ENCODE peak calls at places on chromosomes 2 and 18, in five cellular contexts. One of them, this sample, is unnamed.

GRCh38 chr2:167190053-167190452 is 301.8 kb downstream of the XIRP2 start:
- DNase-seq in PC-9: no peak
- DNase-seq in brain microvascular endothelial cell: peak; percentile 46
- DNase-seq in CD4-positive, CD25-positive, alpha-beta regulatory T cell: no peak
- DNase-seq in heart right ventricle: peak; percentile 63
- DNase-seq in this sample: peak; percentile 92

GRCh38 chr2:78408795-78409118 is 616.7 kb upstream of the REG3G start:
- DNase-seq in PC-9: no peak
- DNase-seq in brain microvascular endothelial cell: no peak
- DNase-seq in CD4-positive, CD25-positive, alpha-beta regulatory T cell: no peak
- DNase-seq in heart right ventricle: no peak
- DNase-seq in this sample: no peak

GRCh38 chr18:58367425-58368140 is 261.3 kb downstream of the ALPK2 start:
- DNase-seq in PC-9: no peak
- DNase-seq in brain microvascular endothelial cell: no peak
- DNase-seq in CD4-positive, CD25-positive, alpha-beta regulatory T cell: no peak
- DNase-seq in heart right ventricle: no peak
- DNase-seq in this sample: no peak

GRCh38 chr18:68102117-68102516 is 585.6 kb upstream of the DSEL start:
- DNase-seq in PC-9: no peak
- DNase-seq in brain microvascular endothelial cell: no peak
- DNase-seq in CD4-positive, CD25-positive, alpha-beta regulatory T cell: no peak
- DNase-seq in heart right ventricle: no peak
- DNase-seq in this sample: no peak

GRCh38 chr2:127810156-127810636 is 775 bp downstream of the WDR33 start:
- DNase-seq in PC-9: peak; percentile 34
- DNase-seq in brain microvascular endothelial cell: peak; percentile 7
- DNase-seq in CD4-positive, CD25-positive, alpha-beta regulatory T cell: no peak
- DNase-seq in heart right ventricle: peak; percentile 11
- DNase-seq in this sample: no peak

GRCh38 chr2:229701716-229702115 is 12.6 kb downstream of the DNER start:
- DNase-seq in PC-9: no peak
- DNase-seq in brain microvascular endothelial cell: no peak
- DNase-seq in CD4-positive, CD25-positive, alpha-beta regulatory T cell: no peak
- DNase-seq in heart right ventricle: no peak
- DNase-seq in this sample: no peak

GRCh38 chr2:162297925-162298552 is 20.4 kb downstream of the IFIH1 start:
- DNase-seq in PC-9: peak; percentile 37
- DNase-seq in brain microvascular endothelial cell: peak; percentile 87
- DNase-seq in CD4-positive, CD25-positive, alpha-beta regulatory T cell: peak; percentile 81
- DNase-seq in heart right ventricle: peak; percentile 83
- DNase-seq in this sample: peak; percentile 28

GRCh38 chr2:147515213-147515612 is 329.6 kb upstream of the ACVR2A start:
- DNase-seq in PC-9: no peak
- DNase-seq in brain microvascular endothelial cell: no peak
- DNase-seq in CD4-positive, CD25-positive, alpha-beta regulatory T cell: no peak
- DNase-seq in heart right ventricle: no peak
- DNase-seq in this sample: no peak

GRCh38 chr2:235300368-235301201 is 193.3 kb upstream of the AGAP1 start:
- DNase-seq in PC-9: peak; percentile 64
- DNase-seq in brain microvascular endothelial cell: peak; percentile 53
- DNase-seq in CD4-positive, CD25-positive, alpha-beta regulatory T cell: no peak
- DNase-seq in heart right ventricle: no peak
- DNase-seq in this sample: peak; percentile 76

GRCh38 chr2:181158453-181158852 is 178.0 kb downstream of the UBE2E3 start:
- DNase-seq in PC-9: no peak
- DNase-seq in brain microvascular endothelial cell: no peak
- DNase-seq in CD4-positive, CD25-positive, alpha-beta regulatory T cell: no peak
- DNase-seq in heart right ventricle: no peak
- DNase-seq in this sample: no peak

GRCh38 chr2:160076935-160077334 is 14.5 kb upstream of the PLA2R1 start:
- DNase-seq in PC-9: no peak
- DNase-seq in brain microvascular endothelial cell: no peak
- DNase-seq in CD4-positive, CD25-positive, alpha-beta regulatory T cell: no peak
- DNase-seq in heart right ventricle: no peak
- DNase-seq in this sample: no peak

GRCh38 chr18:76951600-76952247 is 129.4 kb downstream of the ZNF236 start:
- DNase-seq in PC-9: no peak
- DNase-seq in brain microvascular endothelial cell: no peak
- DNase-seq in CD4-positive, CD25-positive, alpha-beta regulatory T cell: no peak
- DNase-seq in heart right ventricle: no peak
- DNase-seq in this sample: no peak

GRCh38 chr2:236833501-236834186 is 252.0 kb upstream of the COPS8 start:
- DNase-seq in PC-9: peak; percentile 62
- DNase-seq in brain microvascular endothelial cell: peak; percentile 24
- DNase-seq in CD4-positive, CD25-positive, alpha-beta regulatory T cell: no peak
- DNase-seq in heart right ventricle: no peak
- DNase-seq in this sample: no peak

GRCh38 chr2:138665932-138666331 is 114.3 kb downstream of the NXPH2 start:
- DNase-seq in PC-9: no peak
- DNase-seq in brain microvascular endothelial cell: no peak
- DNase-seq in CD4-positive, CD25-positive, alpha-beta regulatory T cell: no peak
- DNase-seq in heart right ventricle: no peak
- DNase-seq in this sample: no peak

GRCh38 chr2:101802329-101802728 is 104.8 kb downstream of the MAP4K4 start:
- DNase-seq in PC-9: peak; percentile 45
- DNase-seq in brain microvascular endothelial cell: no peak
- DNase-seq in CD4-positive, CD25-positive, alpha-beta regulatory T cell: no peak
- DNase-seq in heart right ventricle: no peak
- DNase-seq in this sample: no peak

GRCh38 chr2:162556996-162557395 is 213.1 kb downstream of the GCA start:
- DNase-seq in PC-9: no peak
- DNase-seq in brain microvascular endothelial cell: no peak
- DNase-seq in CD4-positive, CD25-positive, alpha-beta regulatory T cell: no peak
- DNase-seq in heart right ventricle: no peak
- DNase-seq in this sample: no peak

GRCh38 chr2:11678306-11678960 is 8.4 kb upstream of the NTSR2 start:
- DNase-seq in PC-9: no peak
- DNase-seq in brain microvascular endothelial cell: no peak
- DNase-seq in CD4-positive, CD25-positive, alpha-beta regulatory T cell: no peak
- DNase-seq in heart right ventricle: no peak
- DNase-seq in this sample: no peak

GRCh38 chr2:70974592-70974991 is 3.8 kb upstream of the ANKRD53 start:
- DNase-seq in PC-9: no peak
- DNase-seq in brain microvascular endothelial cell: no peak
- DNase-seq in CD4-positive, CD25-positive, alpha-beta regulatory T cell: no peak
- DNase-seq in heart right ventricle: no peak
- DNase-seq in this sample: no peak

GRCh38 chr18:13051950-13052349 is 60.8 kb downstream of the CEP192 start:
- DNase-seq in PC-9: no peak
- DNase-seq in brain microvascular endothelial cell: no peak
- DNase-seq in CD4-positive, CD25-positive, alpha-beta regulatory T cell: peak; percentile 67
- DNase-seq in heart right ventricle: no peak
- DNase-seq in this sample: no peak

GRCh38 chr2:151637284-151637781 is 96.9 kb downstream of the NEB start:
- DNase-seq in PC-9: no peak
- DNase-seq in brain microvascular endothelial cell: no peak
- DNase-seq in CD4-positive, CD25-positive, alpha-beta regulatory T cell: peak; percentile 96
- DNase-seq in heart right ventricle: no peak
- DNase-seq in this sample: no peak

GRCh38 chr2:191114403-191114886 is 36.3 kb downstream of the STAT4 start:
- DNase-seq in PC-9: no peak
- DNase-seq in brain microvascular endothelial cell: peak; percentile 14
- DNase-seq in CD4-positive, CD25-positive, alpha-beta regulatory T cell: peak; percentile 79
- DNase-seq in heart right ventricle: no peak
- DNase-seq in this sample: no peak
- H3K4me3 ChIP-seq in PC-9: no peak overlapping the region
- H3K4me3 ChIP-seq in brain microvascular endothelial cell: no peak overlapping the region
- H3K4me3 ChIP-seq in CD4-positive, CD25-positive, alpha-beta regulatory T cell: peak overlapping the region; percentile 61
- H3K4me3 ChIP-seq in heart right ventricle: no peak overlapping the region
- H3K4me3 ChIP-seq in this sample: no peak overlapping the region

GRCh38 chr2:62938126-62938525 is 112.5 kb upstream of the OTX1 start:
- DNase-seq in PC-9: no peak
- DNase-seq in brain microvascular endothelial cell: no peak
- DNase-seq in CD4-positive, CD25-positive, alpha-beta regulatory T cell: no peak
- DNase-seq in heart right ventricle: no peak
- DNase-seq in this sample: no peak

GRCh38 chr2:62941413-62941812 is 109.2 kb upstream of the OTX1 start:
- DNase-seq in PC-9: no peak
- DNase-seq in brain microvascular endothelial cell: no peak
- DNase-seq in CD4-positive, CD25-positive, alpha-beta regulatory T cell: no peak
- DNase-seq in heart right ventricle: no peak
- DNase-seq in this sample: no peak

GRCh38 chr2:62939735-62940491 is 110.7 kb upstream of the OTX1 start:
- DNase-seq in PC-9: no peak
- DNase-seq in brain microvascular endothelial cell: peak; percentile 87
- DNase-seq in CD4-positive, CD25-positive, alpha-beta regulatory T cell: no peak
- DNase-seq in heart right ventricle: no peak
- DNase-seq in this sample: peak; percentile 53

GRCh38 chr2:62944362-62944761 is 106.3 kb upstream of the OTX1 start:
- DNase-seq in PC-9: no peak
- DNase-seq in brain microvascular endothelial cell: no peak
- DNase-seq in CD4-positive, CD25-positive, alpha-beta regulatory T cell: no peak
- DNase-seq in heart right ventricle: no peak
- DNase-seq in this sample: no peak

GRCh38 chr2:62940697-62941096 is 109.9 kb upstream of the OTX1 start:
- DNase-seq in PC-9: no peak
- DNase-seq in brain microvascular endothelial cell: no peak
- DNase-seq in CD4-positive, CD25-positive, alpha-beta regulatory T cell: no peak
- DNase-seq in heart right ventricle: no peak
- DNase-seq in this sample: no peak
- H3K4me3 ChIP-seq in PC-9: no peak overlapping the region
- H3K4me3 ChIP-seq in brain microvascular endothelial cell: no peak overlapping the region
- H3K4me3 ChIP-seq in CD4-positive, CD25-positive, alpha-beta regulatory T cell: no peak overlapping the region
- H3K4me3 ChIP-seq in heart right ventricle: no peak overlapping the region
- H3K4me3 ChIP-seq in this sample: no peak overlapping the region

GRCh38 chr2:54579061-54579681 is 123.0 kb downstream of the SPTBN1 start:
- DNase-seq in PC-9: no peak
- DNase-seq in brain microvascular endothelial cell: no peak
- DNase-seq in CD4-positive, CD25-positive, alpha-beta regulatory T cell: no peak
- DNase-seq in heart right ventricle: no peak
- DNase-seq in this sample: no peak
- H3K4me3 ChIP-seq in PC-9: no peak overlapping the region
- H3K4me3 ChIP-seq in brain microvascular endothelial cell: no peak overlapping the region
- H3K4me3 ChIP-seq in CD4-positive, CD25-positive, alpha-beta regulatory T cell: peak overlapping the region; percentile 75
- H3K4me3 ChIP-seq in heart right ventricle: no peak overlapping the region
- H3K4me3 ChIP-seq in this sample: no peak overlapping the region

GRCh38 chr2:136008205-136008865 is 22.9 kb upstream of the DARS1 start:
- DNase-seq in PC-9: no peak
- DNase-seq in brain microvascular endothelial cell: no peak
- DNase-seq in CD4-positive, CD25-positive, alpha-beta regulatory T cell: peak; percentile 94
- DNase-seq in heart right ventricle: peak; percentile 29
- DNase-seq in this sample: no peak
- H3K4me3 ChIP-seq in PC-9: no peak overlapping the region
- H3K4me3 ChIP-seq in brain microvascular endothelial cell: no peak overlapping the region
- H3K4me3 ChIP-seq in CD4-positive, CD25-positive, alpha-beta regulatory T cell: no peak overlapping the region
- H3K4me3 ChIP-seq in heart right ventricle: no peak overlapping the region
- H3K4me3 ChIP-seq in this sample: no peak overlapping the region

DNA sequence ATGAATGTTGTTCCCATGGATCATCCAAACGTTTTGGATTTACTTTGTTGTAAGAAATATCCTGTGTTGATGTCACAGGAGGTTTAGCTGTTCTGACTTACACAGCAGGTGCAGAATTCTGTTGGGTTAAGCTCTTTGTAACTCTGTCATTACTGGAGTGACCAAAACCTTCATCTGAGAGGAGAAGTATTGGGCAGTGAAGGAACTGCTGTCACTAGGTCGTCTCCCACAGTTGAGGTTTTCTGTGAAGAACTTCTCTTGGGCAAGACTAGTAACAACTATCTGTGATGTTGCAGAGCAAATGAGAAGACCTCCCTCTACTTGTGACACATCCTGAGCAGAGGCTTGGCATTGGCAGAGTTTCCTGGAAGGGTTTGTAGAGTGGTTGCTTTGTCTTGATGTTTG is 2.9 kb downstream of the SPTBN1 start:
- DNase-seq in PC-9: no peak
- DNase-seq in brain microvascular endothelial cell: no peak
- DNase-seq in CD4-positive, CD25-positive, alpha-beta regulatory T cell: no peak
- DNase-seq in heart right ventricle: no peak
- DNase-seq in this sample: no peak
- H3K4me3 ChIP-seq in PC-9: no peak overlapping the region
- H3K4me3 ChIP-seq in brain microvascular endothelial cell: no peak overlapping the region
- H3K4me3 ChIP-seq in CD4-positive, CD25-positive, alpha-beta regulatory T cell: no peak overlapping the region
- H3K4me3 ChIP-seq in heart right ventricle: peak overlapping the region; percentile 66
- H3K4me3 ChIP-seq in this sample: peak overlapping the region; percentile 84

GRCh38 chr2:176126929-176127768 is 2.4 kb upstream of the HOXD8 start:
- DNase-seq in PC-9: peak; percentile 43
- DNase-seq in brain microvascular endothelial cell: peak; percentile 48
- DNase-seq in CD4-positive, CD25-positive, alpha-beta regulatory T cell: peak; percentile 62
- DNase-seq in heart right ventricle: peak; percentile 78
- DNase-seq in this sample: no peak
- H3K4me3 ChIP-seq in PC-9: peak overlapping the region; percentile 3
- H3K4me3 ChIP-seq in brain microvascular endothelial cell: no peak overlapping the region
- H3K4me3 ChIP-seq in CD4-positive, CD25-positive, alpha-beta regulatory T cell: no peak overlapping the region
- H3K4me3 ChIP-seq in heart right ventricle: no peak overlapping the region
- H3K4me3 ChIP-seq in this sample: peak overlapping the region; percentile 13